ENCODE peak calls at places on chromosomes 5 and 9, in six cellular contexts. W is T follicular helper cell; U is skeletal muscle cell; V is mucosa of gallbladder; C is activated CD8-positive, alpha-beta memory T cell treated with anti-CD3 and anti-CD28 coated beads for 24 hours; S is A549. J is an unnamed sample.

GRCh38 chr5:57841671-57842375 is 359.2 kb upstream of the ACTBL2 start:
- DNase-seq in W (no peak), U (peak), V (peak), C (no peak), S (peak), J (no peak)

GRCh38 chr5:140497897-140498296 is 49.6 kb upstream of the EIF4EBP3 start:
- DNase-seq in W (no peak), U (no peak), V (no peak), C (no peak), S (peak), J (no peak)

GRCh38 chr5:117945261-117945660 is 1043.1 kb downstream of the DTWD2 start:
- DNase-seq in W (no peak), U (no peak), V (no peak), C (no peak), S (no peak), J (no peak)

GRCh38 chr5:128596071-128596470 is 58.0 kb upstream of the FBN2 start:
- DNase-seq in W (no peak), U (no peak), V (no peak), C (no peak), S (no peak), J (peak)

GRCh38 chr9:17695482-17695881 is 116.6 kb downstream of the SH3GL2 start:
- DNase-seq in W (no peak), U (no peak), V (no peak), C (no peak), S (no peak), J (peak)

GRCh38 chr5:33565304-33565703 is 124.5 kb downstream of the TARS1 start:
- DNase-seq in W (no peak), U (no peak), V (peak), C (no peak), S (no peak), J (no peak)

GRCh38 chr5:173884402-173885053 is 3.6 kb upstream of the CPEB4 start:
- DNase-seq in W (peak), U (no peak), V (peak), C (no peak), S (no peak), J (no peak)

GRCh38 chr5:133244242-133244641 is 192.4 kb downstream of the HSPA4 start:
- DNase-seq in W (no peak), U (no peak), V (no peak), C (no peak), S (peak), J (peak)

GRCh38 chr9:14652729-14653377 is 40.4 kb downstream of the ZDHHC21 start:
- DNase-seq in W (no peak), U (no peak), V (peak), C (no peak), S (peak), J (peak)

GRCh38 chr5:91266184-91266705 is 116.9 kb downstream of the ARRDC3 start:
- DNase-seq in W (no peak), U (no peak), V (no peak), C (no peak), S (peak), J (peak)

GRCh38 chr9:1639166-1639565 is 376.0 kb upstream of the SMARCA2 start:
- DNase-seq in W (no peak), U (no peak), V (no peak), C (no peak), S (no peak), J (no peak)

GRCh38 chr9:121398374-121398773 is 28.3 kb upstream of the STOM start:
- DNase-seq in W (no peak), U (peak), V (no peak), C (no peak), S (no peak), J (no peak)

GRCh38 chr5:9370256-9370655 is 175.6 kb downstream of the SEMA5A start:
- DNase-seq in W (no peak), U (no peak), V (no peak), C (no peak), S (no peak), J (no peak)

GRCh38 chr9:86720893-86721698 is 226.2 kb downstream of the GAS1 start:
- DNase-seq in W (no peak), U (no peak), V (no peak), C (no peak), S (no peak), J (no peak)

GRCh38 chr9:90868555-90868954 is 66.9 kb downstream of the SYK start:
- DNase-seq in W (no peak), U (peak), V (no peak), C (no peak), S (no peak), J (no peak)

GRCh38 chr5:96292582-96293247 is 140.3 kb downstream of the PCSK1 start:
- DNase-seq in W (no peak), U (no peak), V (no peak), C (no peak), S (no peak), J (no peak)

GRCh38 chr9:104808030-104808614 is 44.2 kb downstream of the NIPSNAP3B start:
- DNase-seq in W (no peak), U (no peak), V (peak), C (no peak), S (peak), J (peak)